ENCODE peak calls at places on chromosomes 13 and 19, in nine cellular contexts. Y, U, O, Z, I, L, S, K and C are unnamed samples.

GRCh38 chr19:58562126-58563033 is 4.0 kb upstream of the UBE2M start:
- DNase-seq in Y (peak), U (no peak), O (no peak), Z (no peak), I (no peak), L (peak), S (peak), K (peak), C (no peak)

GRCh38 chr13:26583662-26584061 is 26.2 kb downstream of the WASF3 start:
- DNase-seq in Y (no peak), U (no peak), O (no peak), Z (no peak), I (no peak), L (no peak), S (no peak), K (peak), C (no peak)

GRCh38 chr19:36747750-36748149 is 24.9 kb downstream of the ZNF850 start:
- DNase-seq in Y (no peak), U (no peak), O (no peak), Z (no peak), I (no peak), L (no peak), S (no peak), K (no peak), C (no peak)

GRCh38 chr13:100721885-100722512 is 47.4 kb upstream of the TMTC4 start:
- DNase-seq in Y (peak), U (peak), O (peak), Z (no peak), I (peak), L (no peak), S (peak), K (peak), C (peak)

GRCh38 chr13:94548382-94549240 is 47.3 kb downstream of the TGDS start:
- DNase-seq in Y (peak), U (peak), O (peak), Z (peak), I (no peak), L (peak), S (peak), K (peak), C (peak)

GRCh38 chr13:105814902-105815250 is 720.6 kb downstream of the EFNB2 start:
- DNase-seq in Y (no peak), U (no peak), O (no peak), Z (no peak), I (no peak), L (no peak), S (no peak), K (no peak), C (no peak)

GRCh38 chr19:16585808-16586476 is 13.7 kb upstream of the SLC35E1 start:
- DNase-seq in Y (peak), U (no peak), O (peak), Z (no peak), I (peak), L (no peak), S (no peak), K (no peak), C (no peak)

GRCh38 chr13:27035892-27036235 is 135.7 kb downstream of the USP12 start:
- DNase-seq in Y (peak), U (no peak), O (no peak), Z (peak), I (no peak), L (no peak), S (no peak), K (no peak), C (no peak)

GRCh38 chr13:27679396-27679795 is 57.7 kb downstream of the POLR1D start:
- DNase-seq in Y (peak), U (no peak), O (no peak), Z (no peak), I (no peak), L (no peak), S (no peak), K (no peak), C (no peak)

GRCh38 chr19:38250821-38251563 is 5.2 kb downstream of the PPP1R14A start:
- DNase-seq in Y (no peak), U (peak), O (peak), Z (no peak), I (no peak), L (peak), S (peak), K (peak), C (no peak)

GRCh38 chr19:41796362-41796761 is at the start of gene CEACAM3:
- DNase-seq in Y (no peak), U (no peak), O (no peak), Z (no peak), I (no peak), L (no peak), S (no peak), K (no peak), C (no peak)

GRCh38 chr13:35712907-35713685 is 236.6 kb upstream of the MAB21L1 start:
- DNase-seq in Y (peak), U (no peak), O (no peak), Z (no peak), I (peak), L (no peak), S (no peak), K (no peak), C (no peak)

GRCh38 chr19:47228937-47229673 is 1.9 kb downstream of the BBC3 start:
- DNase-seq in Y (peak), U (peak), O (peak), Z (no peak), I (peak), L (no peak), S (no peak), K (no peak), C (peak)

GRCh38 chr13:46899801-46900200 is 2.9 kb upstream of the HTR2A start:
- DNase-seq in Y (no peak), U (no peak), O (no peak), Z (no peak), I (no peak), L (no peak), S (no peak), K (no peak), C (no peak)

GRCh38 chr13:25934127-25934526 is 117.7 kb downstream of the SHISA2 start:
- DNase-seq in Y (no peak), U (no peak), O (no peak), Z (no peak), I (no peak), L (no peak), S (no peak), K (no peak), C (no peak)

GRCh38 chr13:77565635-77566034 is 30.1 kb downstream of the SCEL start:
- DNase-seq in Y (peak), U (no peak), O (no peak), Z (no peak), I (peak), L (no peak), S (no peak), K (no peak), C (peak)

GRCh38 chr13:110307697-110308376 is 753 bp downstream of the COL4A2 start:
- DNase-seq in Y (peak), U (peak), O (no peak), Z (no peak), I (no peak), L (peak), S (no peak), K (peak), C (no peak)

GRCh38 chr13:110306340-110306959 is 507 bp downstream of the COL4A1 start:
- DNase-seq in Y (no peak), U (peak), O (no peak), Z (peak), I (no peak), L (peak), S (no peak), K (peak), C (no peak)

GRCh38 chr13:110308377-110309158 is 1.5 kb downstream of the COL4A2 start:
- DNase-seq in Y (no peak), U (peak), O (no peak), Z (peak), I (no peak), L (peak), S (no peak), K (peak), C (no peak)

GRCh38 chr13:110305949-110306339 is 1.0 kb downstream of the COL4A1 start:
- DNase-seq in Y (no peak), U (no peak), O (no peak), Z (peak), I (no peak), L (no peak), S (no peak), K (peak), C (no peak)

GRCh38 chr13:110306960-110307696 is at the start of the genes COL4A1 and COL4A2:
- DNase-seq in Y (peak), U (peak), O (peak), Z (peak), I (no peak), L (peak), S (peak), K (peak), C (no peak)
- TF ChIP-seq POLR2A in Y (peak), U (peak), O (peak), Z (peak), I (no peak), L (peak), S (peak), K (peak), C (no peak)

DNA sequence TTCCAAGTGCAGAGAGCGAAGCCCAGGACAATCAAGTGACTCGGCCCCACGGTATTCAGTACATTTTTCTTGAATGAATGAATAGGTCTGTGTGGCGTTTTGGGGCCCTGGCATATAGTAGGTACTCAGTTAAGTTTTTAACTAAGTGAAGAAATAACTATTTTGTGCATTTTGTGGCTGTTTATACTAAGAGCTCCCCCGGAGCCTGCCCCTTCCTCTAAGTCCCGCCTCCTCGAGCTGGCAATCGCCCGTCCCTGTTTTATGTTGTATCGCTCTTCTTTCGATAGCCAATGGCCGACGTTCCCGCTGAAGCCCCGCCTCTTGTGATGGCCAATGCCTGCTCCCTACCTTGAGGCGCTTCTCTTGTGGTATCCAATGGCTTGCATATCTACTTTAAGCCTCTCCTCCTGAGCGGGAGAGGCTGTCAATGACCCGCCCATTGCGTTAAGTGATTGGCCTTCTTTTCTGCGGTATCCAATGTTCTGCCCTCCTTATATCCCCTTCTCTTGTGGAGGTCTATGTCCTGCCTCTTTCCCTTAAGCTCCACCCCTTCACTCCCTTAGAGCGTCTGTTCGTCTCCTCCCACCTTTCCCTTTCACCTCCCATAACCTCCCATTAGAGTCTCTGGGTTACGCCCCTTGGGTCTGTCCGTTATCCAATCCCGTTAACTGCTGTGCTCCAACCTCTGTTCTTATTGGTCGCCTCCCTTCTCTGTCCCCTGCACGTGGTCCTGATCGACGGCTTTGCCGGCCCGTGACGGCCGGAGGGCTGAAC is 510 bp upstream of the HDGFL2 start:
- DNase-seq in Y (peak), U (peak), O (peak), Z (peak), I (peak), L (peak), S (peak), K (peak), C (peak)
- TF ChIP-seq POLR2A in Y (peak), U (peak), O (peak), Z (no peak), I (peak), L (no peak), S (peak), K (no peak), C (peak)

GRCh38 chr19:35545001-35545854 is at the start of gene TMEM147:
- DNase-seq in Y (peak), U (peak), O (peak), Z (peak), I (peak), L (peak), S (peak), K (peak), C (peak)
- TF ChIP-seq POLR2A in Y (peak), U (no peak), O (peak), Z (no peak), I (peak), L (peak), S (peak), K (no peak), C (peak)

DNA sequence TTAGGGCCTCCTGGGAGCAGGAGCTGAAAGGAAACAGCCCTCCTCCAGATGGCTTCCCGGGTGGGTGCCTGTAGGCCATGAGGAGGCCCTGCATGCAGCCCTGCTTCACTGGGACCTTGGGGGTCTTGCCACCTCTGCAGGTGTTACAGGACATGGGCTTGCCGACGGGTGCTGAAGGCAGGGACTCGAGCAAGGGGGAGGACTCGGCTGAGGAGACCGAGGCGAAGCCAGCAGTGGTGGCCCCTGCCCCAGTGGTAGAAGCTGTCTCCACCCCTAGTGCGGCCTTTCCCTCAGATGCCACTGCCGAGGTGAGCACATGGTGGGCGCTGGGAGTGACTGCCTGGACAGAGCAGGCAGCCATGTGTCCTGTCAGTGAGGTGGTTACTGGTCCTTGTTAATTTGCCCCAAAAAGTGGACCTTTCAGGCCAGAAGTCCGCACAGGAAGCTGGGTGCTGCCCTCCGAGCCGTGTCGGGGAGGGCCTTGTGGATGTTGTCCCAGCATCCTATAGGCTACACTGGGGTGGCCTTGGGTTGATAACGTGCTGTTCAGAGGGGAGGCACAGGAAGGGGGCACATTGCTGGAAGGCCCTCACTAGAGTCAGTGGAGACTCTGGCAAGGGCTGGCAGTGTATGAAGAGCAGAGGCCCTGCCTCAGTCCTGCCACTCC is 18.7 kb upstream of the QTRT1 start:
- DNase-seq in Y (no peak), U (no peak), O (no peak), Z (no peak), I (no peak), L (no peak), S (no peak), K (no peak), C (no peak)
- TF ChIP-seq POLR2A in Y (no peak), U (no peak), O (no peak), Z (no peak), I (no peak), L (no peak), S (no peak), K (no peak), C (no peak)

DNA sequence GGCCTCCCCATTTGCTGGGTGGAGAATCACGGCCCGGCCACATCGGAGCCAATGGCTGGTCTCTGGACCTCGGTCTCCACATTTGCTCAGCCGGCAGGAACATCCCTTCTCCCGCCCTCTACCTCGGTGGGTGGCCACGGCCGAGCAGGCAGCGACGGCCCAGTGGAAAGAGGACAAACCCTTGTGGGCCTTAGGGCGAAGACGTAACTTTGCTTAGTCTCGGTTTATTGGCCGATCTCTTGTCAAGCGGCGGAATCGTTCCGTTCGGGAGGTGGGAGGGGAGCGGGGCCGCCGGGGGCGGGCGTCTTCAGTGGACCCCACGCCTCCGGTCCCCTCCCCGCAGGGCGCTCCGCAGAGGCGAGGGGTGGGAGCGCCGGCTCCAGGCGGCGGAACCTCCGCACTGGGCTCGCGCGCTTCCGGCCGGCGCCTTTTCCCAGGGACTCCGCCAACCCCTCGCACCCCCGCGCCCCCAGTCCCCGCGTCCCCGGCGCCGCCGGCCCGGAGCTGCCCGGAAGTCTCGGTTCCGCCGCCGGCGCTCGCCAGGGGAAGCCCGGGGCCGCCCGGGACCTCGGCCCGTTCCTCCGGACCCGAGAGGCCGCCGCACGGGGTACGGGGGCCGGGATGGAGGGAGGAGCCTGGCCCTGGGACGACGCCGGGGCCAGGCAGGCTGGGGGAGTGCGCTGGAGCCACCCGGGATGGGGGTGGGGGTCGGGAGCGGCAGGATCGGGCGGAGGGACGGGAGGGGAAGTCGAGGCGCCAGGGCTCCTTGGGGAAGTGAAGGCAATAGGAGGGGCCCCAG is at the start of gene ZNF580:
- DNase-seq in Y (peak), U (peak), O (peak), Z (no peak), I (peak), L (peak), S (peak), K (peak), C (peak)
- TF ChIP-seq POLR2A in Y (no peak), U (no peak), O (peak), Z (no peak), I (no peak), L (peak), S (peak), K (no peak), C (peak)

DNA sequence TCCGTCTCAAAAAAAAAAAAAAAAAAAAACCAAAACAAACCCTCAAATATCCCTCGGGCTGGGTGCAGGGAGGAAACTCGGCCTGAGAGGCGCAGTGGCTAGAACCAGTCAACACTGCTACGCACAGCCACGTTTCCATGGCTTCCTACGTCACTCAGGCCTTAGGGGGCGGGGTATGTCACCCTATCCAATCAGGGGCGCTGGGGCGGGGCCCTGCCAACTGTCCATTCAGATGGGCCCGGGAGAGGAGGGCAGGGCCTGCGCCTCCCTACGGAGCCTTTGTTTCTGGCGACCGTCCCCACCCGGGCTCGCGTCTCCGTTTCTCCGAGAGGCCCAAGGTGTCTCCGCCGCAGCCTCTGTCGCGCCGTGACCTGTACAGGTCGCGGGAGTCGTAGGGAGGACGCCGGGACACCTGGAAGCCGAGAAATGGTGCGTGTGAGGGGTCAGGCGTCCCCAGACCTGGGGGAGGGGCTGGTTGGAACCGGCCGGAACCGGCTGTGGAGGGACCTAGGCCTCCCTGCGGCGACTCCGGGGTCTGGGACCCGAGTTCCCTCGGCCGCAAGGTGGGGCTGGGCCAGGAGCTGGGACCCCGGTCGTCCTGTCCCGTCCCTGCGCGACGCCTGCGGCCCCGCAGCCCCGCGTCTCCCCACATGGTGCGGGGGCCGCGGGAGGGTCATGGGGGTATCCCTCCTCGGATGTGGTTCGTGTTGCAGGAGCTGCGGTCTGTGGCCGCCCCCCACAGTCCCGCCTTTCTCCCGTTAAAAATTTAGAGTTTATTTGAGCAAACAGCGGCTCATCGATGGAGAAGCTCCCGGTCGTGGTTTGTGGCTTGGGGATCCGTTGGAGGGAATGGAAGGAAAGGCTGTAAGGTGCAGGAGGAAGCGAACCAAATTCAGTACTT is at the start of gene ZNF627:
- DNase-seq in Y (peak), U (peak), O (peak), Z (peak), I (peak), L (peak), S (peak), K (peak), C (peak)
- TF ChIP-seq POLR2A in Y (peak), U (peak), O (peak), Z (no peak), I (peak), L (peak), S (peak), K (peak), C (peak)

GRCh38 chr19:7631577-7631976 is 1.9 kb downstream of the PCP2 start:
- DNase-seq in Y (no peak), U (no peak), O (no peak), Z (no peak), I (no peak), L (no peak), S (no peak), K (no peak), C (no peak)

GRCh38 chr19:7628589-7629311 is 595 bp downstream of the XAB2 start:
- DNase-seq in Y (no peak), U (no peak), O (no peak), Z (no peak), I (no peak), L (no peak), S (no peak), K (no peak), C (no peak)

GRCh38 chr19:7627166-7627565 is 2.2 kb downstream of the XAB2 start:
- DNase-seq in Y (no peak), U (no peak), O (no peak), Z (no peak), I (no peak), L (no peak), S (no peak), K (no peak), C (no peak)

GRCh38 chr19:7632340-7633203 is 947 bp downstream of the PCP2 start:
- DNase-seq in Y (no peak), U (no peak), O (no peak), Z (no peak), I (no peak), L (no peak), S (no peak), K (no peak), C (no peak)

DNA sequence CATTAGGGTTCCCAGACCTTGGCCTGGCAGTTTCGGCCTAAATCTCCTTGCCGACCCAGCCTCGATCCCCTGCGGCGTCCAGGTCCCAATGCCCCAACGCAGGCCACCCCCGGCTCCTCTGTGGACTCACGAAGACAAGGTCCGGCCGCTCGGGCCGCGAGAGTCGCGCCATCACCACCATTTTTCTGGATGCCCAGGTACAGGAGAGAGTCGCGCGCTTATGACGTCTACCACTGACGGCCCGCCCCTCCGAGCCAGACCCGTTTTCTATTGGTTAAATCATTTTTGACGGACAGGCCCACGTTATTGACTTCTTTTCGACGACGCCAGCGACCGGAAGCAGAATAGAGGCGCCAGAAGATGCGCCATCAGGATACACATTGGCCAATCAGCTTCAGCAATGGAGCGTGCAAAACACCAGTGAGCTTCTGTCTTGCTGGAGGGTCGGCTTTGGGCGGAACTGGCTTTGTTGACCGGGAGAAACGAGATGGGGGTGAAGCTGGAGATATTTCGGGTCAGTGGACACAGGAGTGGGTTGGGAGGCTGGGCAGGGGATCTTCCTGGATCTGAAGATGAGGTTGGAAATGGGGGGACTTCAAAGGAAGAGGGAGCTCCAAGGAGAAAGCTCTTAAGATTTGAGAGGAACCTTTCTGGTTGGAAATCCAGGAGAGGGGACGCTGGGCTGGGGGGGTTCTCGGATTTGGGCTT is at the start of the genes PET100 and XAB2:
- DNase-seq in Y (peak), U (peak), O (peak), Z (peak), I (peak), L (peak), S (peak), K (peak), C (peak)
- TF ChIP-seq POLR2A in Y (peak), U (no peak), O (peak), Z (no peak), I (peak), L (peak), S (no peak), K (no peak), C (peak)

GRCh38 chr19:49014870-49015255 is 2.0 kb downstream of the LHB start:
- DNase-seq in Y (no peak), U (no peak), O (no peak), Z (no peak), I (no peak), L (no peak), S (no peak), K (no peak), C (no peak)
- TF ChIP-seq POLR2A in Y (no peak), U (no peak), O (no peak), Z (no peak), I (no peak), L (no peak), S (no peak), K (no peak), C (no peak)